ENCODE peak calls at places on chromosome 14, in eight cellular contexts. Z is CD8-positive, alpha-beta memory T cell; B is NCI-H2171; R is BJ; Q is AG09309; H is activated naive CD4-positive, alpha-beta T cell treated with anti-CD3 and anti-CD28 coated beads, Interleukin-2, amount 10 ng/mL, durations not matched to agents 7 days and 5 days; I is ACHN; D is LHCN-M2. T is an unnamed sample.

GRCh38 chr14:63727231-63727735 is 582 bp downstream of the SGPP1 start:
- DNase-seq in Z (peak; percentile 1), B (peak; percentile 9), R (no peak), Q (no peak), H (peak; percentile 42), I (peak; percentile 35), D (peak; percentile 26), T (peak; percentile 4)

GRCh38 chr14:73295198-73295796 is 58.0 kb downstream of the PAPLN start:
- DNase-seq in Z (no peak), B (peak; percentile 54), R (no peak), Q (no peak), H (no peak), I (peak; percentile 57), D (peak; percentile 33), T (no peak)

GRCh38 chr14:21075719-21076437 is 5.8 kb downstream of the ARHGEF40 start:
- DNase-seq in Z (no peak), B (no peak), R (no peak), Q (no peak), H (no peak), I (no peak), D (no peak), T (no peak)

GRCh38 chr14:38207830-38208815 is at the start of gene SSTR1:
- DNase-seq in Z (no peak), B (no peak), R (no peak), Q (no peak), H (no peak), I (no peak), D (no peak), T (no peak)

GRCh38 chr14:104795781-104796681 is 483 bp upstream of the AKT1 start:
- DNase-seq in Z (peak; percentile 58), B (no peak), R (no peak), Q (no peak), H (peak; percentile 68), I (peak; percentile 49), D (peak; percentile 34), T (peak; percentile 45)

GRCh38 chr14:105534586-105534985 is 8.2 kb downstream of the TMEM121 start:
- DNase-seq in Z (no peak), B (no peak), R (no peak), Q (no peak), H (no peak), I (no peak), D (no peak), T (no peak)

GRCh38 chr14:71243697-71244096 is 336.4 kb downstream of the PCNX1 start:
- DNase-seq in Z (no peak), B (no peak), R (peak; percentile 88), Q (peak; percentile 91), H (no peak), I (no peak), D (peak; percentile 51), T (no peak)

GRCh38 chr14:34030864-34031263 is 80.0 kb upstream of the EGLN3 start:
- DNase-seq in Z (no peak), B (peak; percentile 73), R (no peak), Q (peak; percentile 58), H (no peak), I (no peak), D (peak; percentile 83), T (no peak)

GRCh38 chr14:99727096-99727870 is 43.2 kb downstream of the CYP46A1 start:
- DNase-seq in Z (no peak), B (no peak), R (no peak), Q (no peak), H (peak; percentile 8), I (no peak), D (no peak), T (no peak)

GRCh38 chr14:33767721-33768457 is 183.0 kb downstream of the EGLN3 start:
- DNase-seq in Z (no peak), B (no peak), R (no peak), Q (peak; percentile 32), H (no peak), I (no peak), D (no peak), T (no peak)

GRCh38 chr14:61438860-61439765 is 117.7 kb downstream of the PRKCH start:
- DNase-seq in Z (peak; percentile 25), B (no peak), R (peak; percentile 15), Q (peak; percentile 7), H (peak; percentile 69), I (no peak), D (peak; percentile 44), T (peak; percentile 30)

GRCh38 chr14:54567224-54567633 is 301 bp downstream of the SAMD4A start:
- DNase-seq in Z (no peak), B (no peak), R (no peak), Q (no peak), H (no peak), I (peak; percentile 24), D (no peak), T (no peak)

GRCh38 chr14:103857256-103857655 is 9.9 kb upstream of the PPP1R13B start:
- DNase-seq in Z (no peak), B (no peak), R (no peak), Q (no peak), H (no peak), I (no peak), D (no peak), T (no peak)

T was measured in T-helper 1 cell.